ENCODE peak calls at places on chromosomes 2 and 18, in four cellular contexts. C is AG04450, I is naive B cell, D is right atrium auricular region. Y is an unnamed sample.

GRCh38 chr2:226031078-226031937 is 631.8 kb downstream of the NYAP2 start:
- DNase-seq in C (peak; percentile 30), I (peak; percentile 3), D (peak; percentile 77), Y (peak; percentile 11)

GRCh38 chr2:128069769-128070168 is 21.2 kb upstream of the UGGT1 start:
- DNase-seq in C (no peak), I (no peak), D (no peak), Y (no peak)

GRCh38 chr2:204982303-204982702 is 437.0 kb downstream of the PARD3B start:
- DNase-seq in C (no peak), I (no peak), D (no peak), Y (no peak)

GRCh38 chr2:161243312-161243711 is 64.9 kb upstream of the PSMD14 start:
- DNase-seq in C (no peak), I (no peak), D (no peak), Y (no peak)

GRCh38 chr2:68045337-68045736 is 17.5 kb downstream of the C1D start:
- DNase-seq in C (no peak), I (no peak), D (no peak), Y (no peak)

GRCh38 chr2:240078631-240079030 is 25.3 kb upstream of the OR6B3 start:
- DNase-seq in C (no peak), I (no peak), D (no peak), Y (no peak)

GRCh38 chr2:44680983-44681481 is 260.5 kb upstream of the SIX3 start:
- DNase-seq in C (no peak), I (no peak), D (no peak), Y (no peak)

GRCh38 chr18:7987284-7987976 is 420.3 kb downstream of the PTPRM start:
- DNase-seq in C (no peak), I (no peak), D (no peak), Y (peak; percentile 29)

GRCh38 chr2:108580079-108580478 is 45.8 kb downstream of the LIMS1 start:
- DNase-seq in C (no peak), I (no peak), D (no peak), Y (no peak)

GRCh38 chr18:56233595-56233994 is 404.8 kb downstream of the TXNL1 start:
- DNase-seq in C (peak; percentile 68), I (no peak), D (no peak), Y (peak; percentile 56)

GRCh38 chr18:7603259-7604000 is 36.3 kb downstream of the PTPRM start:
- DNase-seq in C (no peak), I (no peak), D (no peak), Y (no peak)

GRCh38 chr2:240896871-240897692 is 1.1 kb upstream of the MAB21L4 start:
- DNase-seq in C (no peak), I (no peak), D (no peak), Y (no peak)

GRCh38 chr2:48510329-48510728 is 19.6 kb upstream of the STON1 start:
- DNase-seq in C (no peak), I (no peak), D (no peak), Y (no peak)